ENCODE peak calls at places on chromosome 11, in eight cellular contexts. R is ELR; K is stimulated activated CD4-positive, alpha-beta T cell treated with anti-CD3 and anti-CD28 coated beads, Interleukin-15, amount 100 ng/mL, for 24 hours; J is EH; X is T-helper 9 cell; P is NCI-H1694 treated with DMSO at 0.1 percent for 48 hours; Z is cardiac fibroblast; A is T-cell. D is an unnamed sample.
A peak's percentile ranks its signal among the peaks of the same experiment; 100 is the strongest.

GRCh38 chr11:34916810-34917780 is 677 bp downstream of the PDHX start:
- DNase-seq in R (peak; percentile 41), K (no peak), J (peak; percentile 28), X (no peak), P (no peak), Z (peak; percentile 50), A (no peak), D (peak; percentile 42)

GRCh38 chr11:44855138-44855849 is 95.4 kb downstream of the TP53I11 start:
- DNase-seq in R (no peak), K (peak; percentile 56), J (peak; percentile 18), X (no peak), P (no peak), Z (no peak), A (no peak), D (no peak)

GRCh38 chr11:116394022-116394421 is 378.8 kb downstream of the BUD13 start:
- DNase-seq in R (no peak), K (no peak), J (no peak), X (no peak), P (no peak), Z (no peak), A (no peak), D (no peak)

GRCh38 chr11:10483584-10483983 is 28.5 kb downstream of the AMPD3 start:
- DNase-seq in R (no peak), K (no peak), J (no peak), X (no peak), P (no peak), Z (no peak), A (no peak), D (no peak)

GRCh38 chr11:73262851-73263495 is 9.2 kb upstream of the P2RY6 start:
- DNase-seq in R (peak; percentile 42), K (no peak), J (peak; percentile 57), X (no peak), P (no peak), Z (peak; percentile 42), A (no peak), D (peak; percentile 67)

GRCh38 chr11:124896071-124896750 is 1.5 kb downstream of the ROBO4 start:
- DNase-seq in R (peak; percentile 79), K (no peak), J (peak; percentile 73), X (no peak), P (no peak), Z (no peak), A (no peak), D (no peak)

GRCh38 chr11:91396243-91397133 is 828.1 kb upstream of the FAT3 start:
- DNase-seq in R (no peak), K (no peak), J (no peak), X (no peak), P (no peak), Z (no peak), A (no peak), D (no peak)

GRCh38 chr11:10878408-10879214 is 20.8 kb upstream of the ZBED5 start:
- DNase-seq in R (peak; percentile 76), K (no peak), J (peak; percentile 75), X (no peak), P (peak; percentile 36), Z (peak; percentile 88), A (peak; percentile 44), D (peak; percentile 83)

GRCh38 chr11:128653828-128654231 is 40.0 kb upstream of the FLI1 start:
- DNase-seq in R (no peak), K (no peak), J (peak; percentile 73), X (no peak), P (no peak), Z (peak; percentile 29), A (no peak), D (peak; percentile 16)

GRCh38 chr11:132158091-132158490 is 787.7 kb downstream of the NTM start:
- DNase-seq in R (peak; percentile 61), K (no peak), J (peak; percentile 32), X (no peak), P (no peak), Z (peak; percentile 29), A (no peak), D (peak; percentile 25)

GRCh38 chr11:108586600-108586999 is 7.0 kb downstream of the EXPH5 start:
- DNase-seq in R (no peak), K (no peak), J (no peak), X (no peak), P (no peak), Z (no peak), A (no peak), D (no peak)

GRCh38 chr11:89293966-89294679 is 116.4 kb downstream of the TYR start:
- DNase-seq in R (no peak), K (no peak), J (peak; percentile 15), X (no peak), P (no peak), Z (peak; percentile 19), A (no peak), D (peak; percentile 34)

GRCh38 chr11:95559899-95560298 is 229.7 kb downstream of the FAM76B start:
- DNase-seq in R (no peak), K (no peak), J (no peak), X (no peak), P (no peak), Z (no peak), A (no peak), D (no peak)

GRCh38 chr11:112219476-112220232 is 6.6 kb upstream of the PTS start:
- DNase-seq in R (peak; percentile 72), K (peak; percentile 27), J (peak; percentile 81), X (peak; percentile 6), P (peak; percentile 26), Z (peak; percentile 86), A (peak; percentile 47), D (peak; percentile 82)

GRCh38 chr11:35281169-35281591 is 138.2 kb downstream of the SLC1A2 start:
- DNase-seq in R (no peak), K (no peak), J (no peak), X (no peak), P (no peak), Z (peak; percentile 35), A (no peak), D (peak; percentile 65)

GRCh38 chr11:48244804-48245203 is at the start of gene OR4X2:
- DNase-seq in R (no peak), K (no peak), J (no peak), X (no peak), P (no peak), Z (no peak), A (no peak), D (no peak)

GRCh38 chr11:94735907-94736306 is 32.2 kb upstream of the AMOTL1 start:
- DNase-seq in R (no peak), K (no peak), J (no peak), X (no peak), P (no peak), Z (no peak), A (no peak), D (no peak)

GRCh38 chr11:32435511-32435946 is at the start of gene WT1:
- DNase-seq in R (no peak), K (no peak), J (no peak), X (no peak), P (no peak), Z (peak; percentile 86), A (no peak), D (no peak)

GRCh38 chr11:110148775-110149744 is 55.9 kb downstream of the ZC3H12C start:
- DNase-seq in R (peak; percentile 86), K (no peak), J (peak; percentile 71), X (no peak), P (no peak), Z (peak; percentile 89), A (no peak), D (peak; percentile 90)

GRCh38 chr11:104968365-104968855 is at the start of gene CASP4:
- DNase-seq in R (peak; percentile 86), K (no peak), J (peak; percentile 90), X (no peak), P (no peak), Z (peak; percentile 89), A (no peak), D (peak; percentile 85)

GRCh38 chr11:60274462-60274861 is 6.0 kb upstream of the MS4A4A start:
- DNase-seq in R (no peak), K (no peak), J (no peak), X (no peak), P (no peak), Z (no peak), A (no peak), D (no peak)

GRCh38 chr11:74520927-74521665 is 27.6 kb upstream of the LIPT2 start:
- DNase-seq in R (no peak), K (no peak), J (no peak), X (no peak), P (no peak), Z (no peak), A (no peak), D (no peak)

GRCh38 chr11:32071811-32072210 is 19.1 kb upstream of the RCN1 start:
- DNase-seq in R (peak; percentile 78), K (no peak), J (peak; percentile 75), X (no peak), P (no peak), Z (peak; percentile 66), A (no peak), D (peak; percentile 56)

GRCh38 chr11:46367244-46367915 is 14.1 kb upstream of the MDK start:
- DNase-seq in R (peak; percentile 69), K (peak; percentile 81), J (peak; percentile 59), X (peak; percentile 70), P (peak; percentile 46), Z (peak; percentile 65), A (peak; percentile 79), D (peak; percentile 68)

GRCh38 chr11:75432911-75433321 is at the start of gene KLHL35:
- DNase-seq in R (no peak), K (no peak), J (no peak), X (no peak), P (no peak), Z (no peak), A (no peak), D (no peak)

GRCh38 chr11:119422505-119423416 is at the start of gene THY1:
- DNase-seq in R (peak; percentile 64), K (peak; percentile 16), J (peak; percentile 81), X (no peak), P (no peak), Z (peak; percentile 43), A (no peak), D (peak; percentile 63)

GRCh38 chr11:86592659-86593451 is 79.6 kb downstream of the ME3 start:
- DNase-seq in R (peak; percentile 96), K (peak; percentile 95), J (peak; percentile 84), X (peak; percentile 7), P (no peak), Z (peak; percentile 84), A (peak; percentile 61), D (peak; percentile 90)

GRCh38 chr11:117044287-117045035 is 53.8 kb downstream of the SIK3 start:
- DNase-seq in R (no peak), K (no peak), J (no peak), X (no peak), P (no peak), Z (no peak), A (no peak), D (no peak)

GRCh38 chr11:65575568-65576231 is at the start of gene EHBP1L1:
- DNase-seq in R (peak; percentile 66), K (peak; percentile 84), J (peak; percentile 65), X (peak; percentile 78), P (no peak), Z (peak; percentile 65), A (peak; percentile 82), D (peak; percentile 58)

GRCh38 chr11:96082002-96082899 is 158.3 kb upstream of the MTMR2 start:
- DNase-seq in R (no peak), K (no peak), J (no peak), X (no peak), P (no peak), Z (peak; percentile 83), A (no peak), D (no peak)

GRCh38 chr11:114318361-114318760 is 22.2 kb downstream of the NNMT start:
- DNase-seq in R (no peak), K (no peak), J (no peak), X (no peak), P (no peak), Z (no peak), A (no peak), D (peak; percentile 8)

GRCh38 chr11:67371199-67371548 is 2.2 kb downstream of the CLCF1 start:
- DNase-seq in R (no peak), K (no peak), J (no peak), X (no peak), P (no peak), Z (no peak), A (no peak), D (no peak)

GRCh38 chr11:41307371-41308080 is 151.9 kb downstream of the LRRC4C start:
- DNase-seq in R (no peak), K (no peak), J (no peak), X (no peak), P (no peak), Z (no peak), A (no peak), D (no peak)

GRCh38 chr11:126543691-126544090 is 188.2 kb downstream of the ST3GAL4 start:
- DNase-seq in R (no peak), K (no peak), J (peak; percentile 11), X (no peak), P (no peak), Z (no peak), A (no peak), D (no peak)